ENCODE peak calls at places on chromosomes 3 and 15, in ten cellular contexts. U is neural crest cell, W is kidney epithelial cell, A is lower lobe of right lung, Z is cardiac fibroblast, J is progenitor cell of endocrine pancreas, S is endothelial cell of umbilical vein, K is cardiac muscle cell, X is HCT116, N is K562. C is an unnamed sample.

GRCh38 chr15:29129903-29130302 is 139.7 kb downstream of the NSMCE3 start:
- DNase-seq in W (no peak), S (no peak), N (no peak), U (no peak), K (no peak), A (no peak), X (no peak), J (no peak), Z (no peak), C (no peak)

GRCh38 chr3:122942241-122942640 is 85.3 kb downstream of the SEMA5B start:
- DNase-seq in W (no peak), X (no peak), N (no peak), U (no peak), A (no peak), J (no peak), K (no peak), S (no peak), Z (no peak), C (no peak)

GRCh38 chr3:18424862-18425640 is at the start of gene SATB1:
- DNase-seq in J (peak), Z (peak), N (peak), U (peak), A (peak), W (no peak), K (peak), X (no peak), S (peak), C (peak)

GRCh38 chr3:51622868-51623267 is 48.2 kb upstream of the TEX264 start:
- DNase-seq in U (no peak), J (no peak), A (no peak), N (no peak), X (no peak), W (no peak), Z (peak), S (no peak), K (peak), C (no peak)

GRCh38 chr3:156433138-156433537 is 121.8 kb downstream of the SSR3 start:
- DNase-seq in N (no peak), Z (peak), A (no peak), K (peak), X (no peak), U (no peak), W (no peak), J (no peak), S (peak), C (no peak)

GRCh38 chr15:47422901-47423300 is 294.4 kb upstream of the SEMA6D start:
- DNase-seq in S (peak), X (no peak), A (no peak), N (no peak), K (no peak), J (no peak), W (no peak), U (no peak), Z (peak), C (no peak)

GRCh38 chr3:24496529-24497482 is 2.2 kb upstream of the THRB start:
- DNase-seq in Z (peak), A (peak), X (peak), W (no peak), N (peak), J (peak), K (peak), U (peak), S (peak), C (peak)

GRCh38 chr3:48222616-48223513 is at the start of gene CAMP:
- DNase-seq in J (no peak), W (peak), N (no peak), A (peak), X (no peak), U (no peak), K (peak), Z (peak), S (no peak), C (no peak)

GRCh38 chr3:101138817-101139216 is 145.6 kb upstream of the ABI3BP start:
- DNase-seq in S (no peak), K (no peak), J (no peak), W (no peak), U (no peak), Z (no peak), A (no peak), N (no peak), X (no peak), C (no peak)

GRCh38 chr3:40312661-40313226 is 3.2 kb downstream of the EIF1B start:
- DNase-seq in A (no peak), Z (peak), X (no peak), S (no peak), U (no peak), W (no peak), J (no peak), K (peak), N (peak), C (no peak)

GRCh38 chr3:43455233-43455632 is 166.6 kb downstream of the ANO10 start:
- DNase-seq in S (peak), U (no peak), Z (peak), X (peak), A (no peak), K (peak), N (peak), W (peak), J (no peak), C (no peak)

GRCh38 chr15:76866716-76867321 is 38.3 kb downstream of the SCAPER start:
- DNase-seq in A (no peak), W (no peak), K (peak), U (peak), J (no peak), S (peak), X (peak), N (peak), Z (peak), C (no peak)

GRCh38 chr3:194671511-194671899 is 486 bp downstream of the LSG1 start:
- DNase-seq in S (peak), N (peak), X (peak), K (peak), J (no peak), W (no peak), A (no peak), Z (peak), U (no peak), C (no peak)

GRCh38 chr3:126179825-126180476 is 435 bp downstream of the ALDH1L1 start:
- DNase-seq in K (peak), J (peak), S (no peak), W (no peak), U (peak), X (no peak), N (no peak), A (no peak), Z (no peak), C (peak)

GRCh38 chr3:66253790-66254620 is 33.2 kb downstream of the SLC25A26 start:
- DNase-seq in N (peak), W (no peak), K (peak), Z (peak), A (no peak), S (peak), J (no peak), X (peak), U (no peak), C (no peak)

GRCh38 chr3:69739204-69740102 is at the start of gene MITF:
- DNase-seq in N (peak), W (peak), J (peak), S (peak), K (peak), Z (peak), X (peak), U (peak), A (peak), C (peak)

GRCh38 chr3:141878812-141879211 is 2.4 kb downstream of the ATP1B3 start:
- DNase-seq in W (no peak), X (no peak), Z (peak), U (no peak), A (no peak), K (peak), N (no peak), S (peak), J (no peak), C (no peak)

GRCh38 chr15:88247914-88248313 is 8.6 kb downstream of the NTRK3 start:
- DNase-seq in Z (no peak), A (no peak), U (no peak), K (no peak), J (no peak), N (no peak), W (no peak), X (no peak), S (no peak), C (no peak)

GRCh38 chr3:187456268-187456667 is 88.1 kb downstream of the RTP4 start:
- DNase-seq in S (no peak), X (no peak), K (peak), Z (peak), A (no peak), W (no peak), N (no peak), U (no peak), J (no peak), C (no peak)

GRCh38 chr3:173932624-173933023 is 535.1 kb downstream of the NLGN1 start:
- DNase-seq in A (no peak), U (no peak), S (peak), N (no peak), X (no peak), K (peak), Z (peak), J (no peak), W (peak), C (no peak)

GRCh38 chr15:62071711-62072308 is 5.0 kb downstream of the C2CD4A start:
- DNase-seq in X (no peak), U (no peak), S (peak), Z (peak), N (peak), W (no peak), J (no peak), A (no peak), K (peak), C (no peak)

GRCh38 chr3:45659661-45660566 is 29.3 kb upstream of the SACM1L start:
- DNase-seq in J (peak), N (peak), U (peak), X (peak), A (peak), S (peak), K (peak), W (no peak), Z (peak), C (peak)

GRCh38 chr3:94887056-94887455 is 824.2 kb downstream of the NSUN3 start:
- DNase-seq in X (no peak), N (no peak), K (peak), J (no peak), U (no peak), Z (no peak), W (no peak), S (no peak), A (no peak), C (no peak)

GRCh38 chr3:134291300-134292254 is 40.9 kb upstream of the RYK start:
- DNase-seq in J (no peak), Z (peak), X (no peak), K (peak), N (no peak), U (no peak), A (peak), S (no peak), W (no peak), C (no peak)

GRCh38 chr3:32383136-32383711 is 8.4 kb upstream of the CMTM7 start:
- DNase-seq in N (no peak), X (no peak), S (no peak), K (peak), J (no peak), Z (no peak), A (no peak), W (no peak), U (no peak), C (no peak)

GRCh38 chr3:157129782-157130137 is 30.2 kb downstream of the CCNL1 start:
- DNase-seq in N (no peak), X (peak), U (peak), A (no peak), K (peak), S (peak), W (no peak), J (no peak), Z (peak), C (no peak)

GRCh38 chr15:41121951-41122350 is 5.9 kb upstream of the INO80 start:
- DNase-seq in K (no peak), Z (no peak), U (no peak), W (no peak), A (no peak), S (no peak), N (no peak), J (no peak), X (no peak), C (no peak)

GRCh38 chr15:41115088-41115651 is 910 bp downstream of the INO80 start:
- DNase-seq in K (peak), J (no peak), U (no peak), X (peak), N (peak), A (no peak), Z (peak), W (no peak), S (peak), C (no peak)

GRCh38 chr15:41116872-41117242 is 777 bp upstream of the INO80 start:
- DNase-seq in Z (no peak), A (no peak), X (no peak), N (no peak), U (no peak), S (no peak), J (no peak), K (no peak), W (no peak), C (no peak)

GRCh38 chr15:41115652-41116115 is 396 bp downstream of the INO80 start:
- DNase-seq in N (peak), U (no peak), X (peak), A (peak), W (no peak), K (peak), J (no peak), Z (peak), S (peak), C (no peak)

DNA sequence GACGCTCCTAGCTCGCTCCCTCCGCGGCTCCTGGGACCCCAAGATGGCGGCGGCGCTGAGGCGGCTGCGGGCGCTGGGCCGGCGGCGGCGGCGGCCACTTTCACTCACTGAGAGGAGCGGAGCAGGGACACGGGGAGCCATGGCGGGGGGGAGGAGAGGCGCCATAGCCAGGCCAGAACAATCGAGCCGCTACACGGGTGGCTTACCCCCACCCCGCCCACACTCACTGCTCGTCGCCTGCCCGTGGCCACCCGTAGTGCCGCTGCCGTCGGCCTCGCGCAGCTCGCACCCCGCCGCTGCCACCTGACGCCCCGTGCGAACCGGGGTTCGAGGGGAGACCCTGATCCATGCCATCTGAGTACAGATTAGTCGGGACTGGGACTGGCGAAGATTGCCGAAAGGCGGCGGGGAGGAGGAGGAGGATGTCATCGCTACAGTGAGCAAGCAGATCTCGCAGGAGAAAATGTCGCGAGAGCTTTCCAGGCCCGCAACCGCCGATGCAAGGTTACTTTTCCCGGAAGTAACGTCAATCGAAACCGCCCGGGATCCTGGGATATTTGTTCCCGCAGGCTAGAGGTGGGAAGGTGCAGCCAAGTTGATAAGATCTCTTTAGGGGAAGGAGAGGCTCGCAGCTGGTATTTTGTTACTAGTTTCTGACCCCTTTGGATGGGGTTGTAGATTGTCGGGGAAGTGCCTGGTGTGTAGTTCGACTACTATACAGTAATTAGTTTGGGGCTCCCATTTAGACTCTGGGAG is at the start of gene INO80:
- DNase-seq in X (peak), W (peak), U (peak), J (peak), S (peak), K (peak), A (peak), N (peak), Z (peak), C (peak)
- TF ChIP-seq CTCF in X (no peak), W (no peak), U (no peak), J (no peak), S (no peak), K (no peak), A (no peak), N (no peak), Z (no peak), C (no peak)

GRCh38 chr3:50588759-50589433 is 19.6 kb downstream of the HEMK1 start:
- DNase-seq in A (no peak), J (no peak), X (no peak), W (no peak), S (no peak), Z (peak), U (no peak), N (no peak), K (peak), C (no peak)

GRCh38 chr3:50594253-50594785 is 17.3 kb downstream of the CISH start:
- DNase-seq in Z (no peak), J (no peak), A (no peak), N (no peak), S (no peak), W (no peak), U (no peak), K (no peak), X (no peak), C (no peak)

GRCh38 chr3:50592568-50592967 is 19.0 kb downstream of the CISH start:
- DNase-seq in X (no peak), S (no peak), Z (no peak), K (no peak), U (no peak), J (no peak), N (peak), W (no peak), A (peak), C (no peak)

GRCh38 chr3:50587806-50588758 is 18.8 kb downstream of the HEMK1 start:
- DNase-seq in A (no peak), K (no peak), J (no peak), W (no peak), Z (no peak), N (no peak), X (no peak), U (no peak), S (no peak), C (no peak)

GRCh38 chr3:50591196-50591741 is 20.3 kb downstream of the CISH start:
- DNase-seq in J (no peak), W (no peak), K (no peak), S (no peak), N (no peak), Z (no peak), X (no peak), U (no peak), A (no peak), C (no peak)
- TF ChIP-seq CTCF in J (no peak), W (no peak), K (no peak), S (no peak), N (no peak), Z (no peak), X (no peak), U (no peak), A (no peak), C (no peak)

DNA sequence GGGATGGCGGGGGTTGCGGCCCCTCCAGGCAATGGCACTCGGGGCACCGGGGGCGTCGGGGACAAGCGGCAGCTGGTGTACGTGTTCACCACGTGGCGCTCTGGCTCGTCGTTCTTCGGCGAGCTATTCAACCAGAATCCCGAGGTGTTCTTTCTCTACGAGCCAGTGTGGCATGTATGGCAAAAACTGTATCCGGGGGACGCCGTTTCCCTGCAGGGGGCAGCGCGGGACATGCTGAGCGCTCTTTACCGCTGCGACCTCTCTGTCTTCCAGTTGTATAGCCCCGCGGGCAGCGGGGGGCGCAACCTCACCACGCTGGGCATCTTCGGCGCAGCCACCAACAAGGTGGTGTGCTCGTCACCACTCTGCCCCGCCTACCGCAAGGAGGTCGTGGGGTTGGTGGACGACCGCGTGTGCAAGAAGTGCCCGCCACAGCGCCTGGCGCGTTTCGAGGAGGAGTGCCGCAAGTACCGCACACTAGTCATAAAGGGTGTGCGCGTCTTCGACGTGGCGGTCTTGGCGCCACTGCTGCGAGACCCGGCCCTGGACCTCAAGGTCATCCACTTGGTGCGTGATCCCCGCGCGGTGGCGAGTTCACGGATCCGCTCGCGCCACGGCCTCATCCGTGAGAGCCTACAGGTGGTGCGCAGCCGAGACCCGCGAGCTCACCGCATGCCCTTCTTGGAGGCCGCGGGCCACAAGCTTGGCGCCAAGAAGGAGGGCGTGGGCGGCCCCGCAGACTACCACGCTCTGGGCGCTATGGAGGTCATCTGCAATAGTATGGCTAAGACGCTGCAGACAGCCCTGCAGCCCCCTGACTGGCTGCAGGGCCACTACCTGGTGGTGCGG is 1.9 kb downstream of the CHST2 start:
- DNase-seq in A (peak), W (no peak), N (peak), J (no peak), Z (peak), K (peak), S (peak), U (peak), X (no peak), C (peak)
- TF ChIP-seq CTCF in A (peak), W (peak), N (peak), J (peak), Z (peak), K (peak), S (peak), U (peak), X (peak), C (peak)

GRCh38 chr15:31786360-31786759 is 244.0 kb upstream of the CHRNA7 start:
- DNase-seq in U (no peak), X (no peak), N (no peak), K (no peak), A (no peak), J (no peak), S (no peak), W (no peak), Z (no peak), C (no peak)
- TF ChIP-seq CTCF in U (no peak), X (no peak), N (no peak), K (no peak), A (no peak), J (no peak), S (no peak), W (no peak), Z (no peak), C (no peak)

GRCh38 chr3:132659370-132660055 is at the start of gene ACAD11:
- DNase-seq in J (peak), W (no peak), A (peak), X (peak), S (peak), N (peak), Z (peak), K (peak), U (peak), C (peak)

GRCh38 chr3:132660745-132661067 is 577 bp downstream of the UBA5 start:
- DNase-seq in Z (peak), A (no peak), N (no peak), S (peak), U (no peak), X (peak), K (no peak), W (no peak), J (no peak), C (no peak)

GRCh38 chr3:132661120-132661519 is 991 bp downstream of the UBA5 start:
- DNase-seq in N (no peak), U (no peak), X (no peak), J (no peak), S (peak), W (no peak), Z (no peak), K (no peak), A (no peak), C (no peak)

GRCh38 chr3:132659000-132659369 is 624 bp downstream of the ACAD11 start:
- DNase-seq in W (no peak), A (no peak), N (peak), X (no peak), U (no peak), J (no peak), S (no peak), Z (no peak), K (no peak), C (no peak)

GRCh38 chr3:132660056-132660744 is at the start of gene UBA5:
- DNase-seq in A (peak), N (peak), Z (peak), U (peak), S (peak), K (peak), W (no peak), J (peak), X (peak), C (peak)
- TF ChIP-seq CTCF in A (no peak), N (no peak), Z (no peak), U (no peak), S (no peak), K (no peak), W (no peak), J (no peak), X (no peak), C (no peak)

C was measured in nephron progenitor cell.